ENCODE peak calls at places on chromosomes 16 and 17, in nine cellular contexts. M is T-helper 2 cell, B is SK-MEL-5, T is Caco-2, D is NCI-H1105 treated with DMSO at 0.1 percent for 48 hours, K is NCI-H2081 treated with DMSO at 0.1 percent for 48 hours, I is GM04504, G is kidney glomerular epithelial cell, S is pancreas. W is an unnamed sample.
A peak's percentile ranks its signal among the peaks of the same experiment; 100 is the strongest.

GRCh38 chr17:77515227-77515626 is 374.5 kb downstream of the SEC14L1 start:
- DNase-seq in I (no peak), M (no peak), K (no peak), S (no peak), T (no peak), B (no peak), G (no peak), D (no peak), W (no peak)

GRCh38 chr17:42804918-42805367 is 6.3 kb downstream of the CNTD1 start:
- DNase-seq in S (peak; percentile 61), B (peak; percentile 59), K (peak; percentile 82), I (no peak), D (no peak), T (peak; percentile 47), G (no peak), M (no peak), W (no peak)

GRCh38 chr17:42189651-42189965 is 4.4 kb upstream of the HCRT start:
- DNase-seq in D (no peak), M (no peak), B (no peak), I (no peak), G (no peak), T (no peak), K (no peak), S (no peak), W (no peak)

GRCh38 chr17:61908292-61909037 is 19.3 kb downstream of the INTS2 start:
- DNase-seq in B (no peak), S (no peak), G (no peak), M (no peak), I (no peak), D (no peak), K (no peak), T (no peak), W (no peak)

GRCh38 chr17:72305472-72305871 is 184.7 kb downstream of the SOX9 start:
- DNase-seq in M (no peak), T (no peak), B (no peak), I (no peak), K (no peak), G (no peak), D (no peak), S (no peak), W (no peak)

GRCh38 chr17:48219605-48220004 is 112.0 kb downstream of the SNX11 start:
- DNase-seq in S (no peak), T (no peak), D (no peak), I (no peak), M (no peak), K (no peak), B (no peak), G (no peak), W (no peak)

GRCh38 chr16:11583171-11583570 is 3.5 kb downstream of the LITAF start:
- DNase-seq in D (no peak), T (no peak), M (no peak), K (no peak), G (peak; percentile 40), S (no peak), I (no peak), B (no peak), W (no peak)

GRCh38 chr17:73292031-73292531 is 19.7 kb downstream of the CDC42EP4 start:
- DNase-seq in G (peak; percentile 76), K (no peak), S (no peak), I (no peak), T (no peak), M (no peak), D (no peak), B (no peak), W (peak; percentile 74)

GRCh38 chr16:12257926-12258561 is 281.5 kb downstream of the SNX29 start:
- DNase-seq in I (no peak), T (peak; percentile 85), G (no peak), D (peak; percentile 24), M (no peak), B (no peak), S (no peak), K (no peak), W (no peak)

GRCh38 chr16:17076818-17077498 is 393.8 kb downstream of the XYLT1 start:
- DNase-seq in D (no peak), S (no peak), K (no peak), T (no peak), M (no peak), B (no peak), G (no peak), I (no peak), W (no peak)

GRCh38 chr16:85733839-85734170 is 17.1 kb downstream of the C16orf74 start:
- DNase-seq in D (no peak), G (no peak), I (no peak), T (peak; percentile 48), K (no peak), M (no peak), B (no peak), S (no peak), W (no peak)

GRCh38 chr17:17140590-17140980 is 65.5 kb downstream of the PLD6 start:
- DNase-seq in D (no peak), K (no peak), I (no peak), M (no peak), T (no peak), B (no peak), G (peak; percentile 48), S (no peak), W (peak; percentile 45)

GRCh38 chr17:8726951-8727555 is 17.6 kb downstream of the CCDC42 start:
- DNase-seq in K (no peak), D (no peak), I (no peak), T (no peak), S (no peak), G (no peak), B (no peak), M (no peak), W (no peak)

GRCh38 chr17:78414178-78415162 is 36.0 kb downstream of the PGS1 start:
- DNase-seq in M (peak; percentile 24), S (no peak), K (no peak), I (no peak), T (no peak), G (no peak), B (no peak), D (no peak), W (no peak)

GRCh38 chr17:50523208-50523607 is 9.3 kb upstream of the EPN3 start:
- DNase-seq in G (no peak), I (no peak), K (no peak), T (peak; percentile 88), B (no peak), M (no peak), D (no peak), S (no peak), W (no peak)

GRCh38 chr17:1055751-1056645 is 59.1 kb downstream of the TIMM22 start:
- DNase-seq in G (peak; percentile 10), B (peak; percentile 73), M (peak; percentile 18), S (no peak), I (peak; percentile 32), T (peak; percentile 69), K (no peak), D (peak; percentile 6), W (no peak)

GRCh38 chr16:53933407-53933806 is 229.5 kb downstream of the FTO start:
- DNase-seq in K (no peak), M (no peak), S (no peak), G (no peak), I (no peak), T (no peak), B (no peak), D (peak; percentile 42), W (no peak)

GRCh38 chr16:72961863-72962262 is 86.1 kb downstream of the ZFHX3 start:
- DNase-seq in K (no peak), B (no peak), T (no peak), D (no peak), I (no peak), M (no peak), S (no peak), G (no peak), W (no peak)

GRCh38 chr17:53313746-53314145 is 509.0 kb upstream of the KIF2B start:
- DNase-seq in S (no peak), M (no peak), K (no peak), T (no peak), I (no peak), D (no peak), G (peak; percentile 23), B (no peak), W (no peak)

GRCh38 chr17:52027620-52028019 is 130.9 kb downstream of the CA10 start:
- DNase-seq in M (no peak), K (no peak), G (peak; percentile 24), S (no peak), T (no peak), B (no peak), D (no peak), I (peak; percentile 43), W (peak; percentile 44)

GRCh38 chr16:22370038-22370541 is 4.3 kb downstream of the CDR2 start:
- DNase-seq in S (no peak), I (peak; percentile 77), T (no peak), D (no peak), G (peak; percentile 46), M (no peak), K (no peak), B (no peak), W (no peak)

GRCh38 chr16:67291461-67291860 is 12.1 kb downstream of the PLEKHG4 start:
- DNase-seq in D (no peak), M (no peak), K (no peak), S (no peak), T (no peak), G (no peak), I (no peak), B (no peak), W (no peak)

GRCh38 chr17:39677581-39678339 is 9.5 kb downstream of the PNMT start:
- DNase-seq in G (no peak), M (no peak), K (no peak), I (no peak), B (no peak), T (no peak), S (no peak), D (no peak), W (no peak)

GRCh38 chr17:6070280-6070894 is at the start of gene WSCD1:
- DNase-seq in G (no peak), B (no peak), S (no peak), T (no peak), I (no peak), K (no peak), M (no peak), D (peak; percentile 10), W (no peak)

GRCh38 chr16:66476328-66477027 is 49.4 kb downstream of the BEAN1 start:
- DNase-seq in B (peak; percentile 43), T (peak; percentile 51), S (no peak), D (no peak), M (peak; percentile 42), K (no peak), I (no peak), G (no peak), W (no peak)

GRCh38 chr17:65388911-65389310 is 172.5 kb downstream of the AXIN2 start:
- DNase-seq in K (no peak), S (no peak), I (peak; percentile 65), M (no peak), G (no peak), D (no peak), T (no peak), B (no peak), W (no peak)

GRCh38 chr17:47649972-47650524 is 329 bp downstream of the KPNB1 start:
- DNase-seq in K (no peak), M (no peak), B (no peak), D (peak; percentile 32), I (peak; percentile 26), T (no peak), S (peak; percentile 64), G (no peak), W (no peak)

GRCh38 chr16:80039777-80040176 is 439.2 kb upstream of the MAF start:
- DNase-seq in B (no peak), K (no peak), M (no peak), S (no peak), I (no peak), T (no peak), G (no peak), D (no peak), W (no peak)